ENCODE peak calls at places on chromosomes 13 and 19, in four cellular contexts. One of them, this sample, is unnamed.

GRCh38 chr19:41030651-41031050 is 39.6 kb downstream of the CYP2B6 start:
- DNase-seq in GM23338: peak
- DNase-seq in naive thymus-derived CD4-positive, alpha-beta T cell: no peak
- DNase-seq in ovary: no peak
- DNase-seq in this sample: no peak

GRCh38 chr19:30596268-30596667 is 224.1 kb downstream of the ZNF536 start:
- DNase-seq in GM23338: no peak
- DNase-seq in naive thymus-derived CD4-positive, alpha-beta T cell: no peak
- DNase-seq in ovary: no peak
- DNase-seq in this sample: no peak

GRCh38 chr13:97726664-97727235 is 226.7 kb upstream of the IPO5 start:
- DNase-seq in GM23338: no peak
- DNase-seq in naive thymus-derived CD4-positive, alpha-beta T cell: no peak
- DNase-seq in ovary: no peak
- DNase-seq in this sample: no peak

GRCh38 chr13:43596924-43597598 is 189.7 kb downstream of the ENOX1 start:
- DNase-seq in GM23338: no peak
- DNase-seq in naive thymus-derived CD4-positive, alpha-beta T cell: no peak
- DNase-seq in ovary: no peak
- DNase-seq in this sample: no peak

GRCh38 chr13:101415358-101416174 is 742 bp downstream of the NALCN start:
- DNase-seq in GM23338: peak
- DNase-seq in naive thymus-derived CD4-positive, alpha-beta T cell: no peak
- DNase-seq in ovary: no peak
- DNase-seq in this sample: no peak

GRCh38 chr19:3055741-3056453 is 6.4 kb downstream of the TLE5 start:
- DNase-seq in GM23338: peak
- DNase-seq in naive thymus-derived CD4-positive, alpha-beta T cell: no peak
- DNase-seq in ovary: peak
- DNase-seq in this sample: no peak

GRCh38 chr13:70894258-70894657 is 786.0 kb upstream of the KLHL1 start:
- DNase-seq in GM23338: peak
- DNase-seq in naive thymus-derived CD4-positive, alpha-beta T cell: no peak
- DNase-seq in ovary: no peak
- DNase-seq in this sample: no peak

GRCh38 chr13:19055611-19056010 is 126.0 kb downstream of the TUBA3C start:
- DNase-seq in GM23338: no peak
- DNase-seq in naive thymus-derived CD4-positive, alpha-beta T cell: no peak
- DNase-seq in ovary: no peak
- DNase-seq in this sample: no peak

GRCh38 chr13:113074401-113074800 is 31.2 kb upstream of the F7 start:
- DNase-seq in GM23338: no peak
- DNase-seq in naive thymus-derived CD4-positive, alpha-beta T cell: no peak
- DNase-seq in ovary: no peak
- DNase-seq in this sample: no peak

GRCh38 chr13:39347926-39348901 is 254.8 kb downstream of the LHFPL6 start:
- DNase-seq in GM23338: peak
- DNase-seq in naive thymus-derived CD4-positive, alpha-beta T cell: no peak
- DNase-seq in ovary: no peak
- DNase-seq in this sample: no peak

GRCh38 chr13:41645313-41645712 is 188.0 kb downstream of the RGCC start:
- DNase-seq in GM23338: no peak
- DNase-seq in naive thymus-derived CD4-positive, alpha-beta T cell: no peak
- DNase-seq in ovary: no peak
- DNase-seq in this sample: no peak

GRCh38 chr19:51338563-51339312 is 3.2 kb downstream of the VSIG10L start:
- DNase-seq in GM23338: peak
- DNase-seq in naive thymus-derived CD4-positive, alpha-beta T cell: peak
- DNase-seq in ovary: peak
- DNase-seq in this sample: peak

GRCh38 chr13:87820221-87820620 is 149.1 kb downstream of the SLITRK5 start:
- DNase-seq in GM23338: no peak
- DNase-seq in naive thymus-derived CD4-positive, alpha-beta T cell: no peak
- DNase-seq in ovary: no peak
- DNase-seq in this sample: no peak

GRCh38 chr13:107113387-107113786 is 545.5 kb upstream of the ARGLU1 start:
- DNase-seq in GM23338: no peak
- DNase-seq in naive thymus-derived CD4-positive, alpha-beta T cell: no peak
- DNase-seq in ovary: no peak
- DNase-seq in this sample: no peak

GRCh38 chr13:87903568-87903967 is 232.4 kb downstream of the SLITRK5 start:
- DNase-seq in GM23338: no peak
- DNase-seq in naive thymus-derived CD4-positive, alpha-beta T cell: no peak
- DNase-seq in ovary: no peak
- DNase-seq in this sample: no peak

GRCh38 chr13:89238496-89238895 is 1567.3 kb downstream of the SLITRK5 start:
- DNase-seq in GM23338: no peak
- DNase-seq in naive thymus-derived CD4-positive, alpha-beta T cell: no peak
- DNase-seq in ovary: no peak
- DNase-seq in this sample: no peak

GRCh38 chr13:35789335-35790166 is 313.1 kb upstream of the MAB21L1 start:
- DNase-seq in GM23338: peak
- DNase-seq in naive thymus-derived CD4-positive, alpha-beta T cell: no peak
- DNase-seq in ovary: no peak
- DNase-seq in this sample: no peak

GRCh38 chr19:2372076-2372612 is 12.1 kb downstream of the TMPRSS9 start:
- DNase-seq in GM23338: no peak
- DNase-seq in naive thymus-derived CD4-positive, alpha-beta T cell: no peak
- DNase-seq in ovary: no peak
- DNase-seq in this sample: no peak

GRCh38 chr19:8361921-8362793 is 1.8 kb upstream of the ANGPTL4 start:
- DNase-seq in GM23338: no peak
- DNase-seq in naive thymus-derived CD4-positive, alpha-beta T cell: no peak
- DNase-seq in ovary: peak
- DNase-seq in this sample: no peak

GRCh38 chr19:50486823-50487515 is 10.3 kb upstream of the GARIN5A start:
- DNase-seq in GM23338: peak
- DNase-seq in naive thymus-derived CD4-positive, alpha-beta T cell: no peak
- DNase-seq in ovary: no peak
- DNase-seq in this sample: no peak

GRCh38 chr19:41307090-41307875 is 2.7 kb upstream of the CCDC97 start:
- DNase-seq in GM23338: no peak
- DNase-seq in naive thymus-derived CD4-positive, alpha-beta T cell: no peak
- DNase-seq in ovary: peak
- DNase-seq in this sample: no peak

GRCh38 chr13:28981530-28981929 is 161.4 kb downstream of the MTUS2 start:
- DNase-seq in GM23338: no peak
- DNase-seq in naive thymus-derived CD4-positive, alpha-beta T cell: no peak
- DNase-seq in ovary: no peak
- DNase-seq in this sample: no peak

GRCh38 chr13:101919541-101920306 is 467.2 kb downstream of the ITGBL1 start:
- DNase-seq in GM23338: peak
- DNase-seq in naive thymus-derived CD4-positive, alpha-beta T cell: no peak
- DNase-seq in ovary: no peak
- DNase-seq in this sample: no peak

GRCh38 chr19:41239961-41240574 is 21.0 kb downstream of the AXL start:
- DNase-seq in GM23338: no peak
- DNase-seq in naive thymus-derived CD4-positive, alpha-beta T cell: no peak
- DNase-seq in ovary: no peak
- DNase-seq in this sample: no peak

GRCh38 chr19:55526216-55527196 is 10.4 kb downstream of the SBK2 start:
- DNase-seq in GM23338: peak
- DNase-seq in naive thymus-derived CD4-positive, alpha-beta T cell: no peak
- DNase-seq in ovary: no peak
- DNase-seq in this sample: no peak

GRCh38 chr13:49927755-49928154 is 8.4 kb downstream of the SPRYD7 start:
- DNase-seq in GM23338: no peak
- DNase-seq in naive thymus-derived CD4-positive, alpha-beta T cell: no peak
- DNase-seq in ovary: no peak
- DNase-seq in this sample: no peak

GRCh38 chr13:112113851-112114250 is 46.9 kb downstream of the SOX1 start:
- DNase-seq in GM23338: no peak
- DNase-seq in naive thymus-derived CD4-positive, alpha-beta T cell: no peak
- DNase-seq in ovary: no peak
- DNase-seq in this sample: no peak

GRCh38 chr13:98941536-98941935 is 36.3 kb downstream of the DOCK9 start:
- DNase-seq in GM23338: no peak
- DNase-seq in naive thymus-derived CD4-positive, alpha-beta T cell: no peak
- DNase-seq in ovary: no peak
- DNase-seq in this sample: no peak

GRCh38 chr13:48302920-48303330 is 626 bp upstream of the RB1 start:
- DNase-seq in GM23338: no peak
- DNase-seq in naive thymus-derived CD4-positive, alpha-beta T cell: no peak
- DNase-seq in ovary: no peak
- DNase-seq in this sample: no peak

GRCh38 chr13:99496322-99497142 is 4.7 kb upstream of the TM9SF2 start:
- DNase-seq in GM23338: peak
- DNase-seq in naive thymus-derived CD4-positive, alpha-beta T cell: peak
- DNase-seq in ovary: peak
- DNase-seq in this sample: peak

GRCh38 chr13:82136880-82137279 is 1745.4 kb downstream of the SLITRK1 start:
- DNase-seq in GM23338: no peak
- DNase-seq in naive thymus-derived CD4-positive, alpha-beta T cell: no peak
- DNase-seq in ovary: no peak
- DNase-seq in this sample: no peak

GRCh38 chr13:97191615-97192014 is 30.5 kb upstream of the MBNL2 start:
- DNase-seq in GM23338: no peak
- DNase-seq in naive thymus-derived CD4-positive, alpha-beta T cell: no peak
- DNase-seq in ovary: no peak
- DNase-seq in this sample: no peak

GRCh38 chr13:73089216-73089615 is 30.4 kb downstream of the KLF5 start:
- DNase-seq in GM23338: no peak
- DNase-seq in naive thymus-derived CD4-positive, alpha-beta T cell: no peak
- DNase-seq in ovary: no peak
- DNase-seq in this sample: no peak

GRCh38 chr19:29678484-29679106 is 13.3 kb downstream of the PLEKHF1 start:
- DNase-seq in GM23338: no peak
- DNase-seq in naive thymus-derived CD4-positive, alpha-beta T cell: no peak
- DNase-seq in ovary: no peak
- DNase-seq in this sample: no peak

GRCh38 chr13:48975101-48975925 is at the start of gene FNDC3A:
- DNase-seq in GM23338: peak
- DNase-seq in naive thymus-derived CD4-positive, alpha-beta T cell: peak
- DNase-seq in ovary: peak
- DNase-seq in this sample: no peak

GRCh38 chr19:9132422-9132821 is 5.7 kb upstream of the OR7G3 start:
- DNase-seq in GM23338: no peak
- DNase-seq in naive thymus-derived CD4-positive, alpha-beta T cell: no peak
- DNase-seq in ovary: no peak
- DNase-seq in this sample: no peak

GRCh38 chr19:51024924-51025323 is 1.5 kb downstream of the KLK11 start:
- DNase-seq in GM23338: no peak
- DNase-seq in naive thymus-derived CD4-positive, alpha-beta T cell: no peak
- DNase-seq in ovary: no peak
- DNase-seq in this sample: no peak

GRCh38 chr19:52069653-52070052 is 21.0 kb upstream of the ZNF432 start:
- DNase-seq in GM23338: no peak
- DNase-seq in naive thymus-derived CD4-positive, alpha-beta T cell: no peak
- DNase-seq in ovary: no peak
- DNase-seq in this sample: no peak

GRCh38 chr13:62643007-62643483 is 1227.4 kb upstream of the PCDH20 start:
- DNase-seq in GM23338: no peak
- DNase-seq in naive thymus-derived CD4-positive, alpha-beta T cell: no peak
- DNase-seq in ovary: no peak
- DNase-seq in this sample: no peak

GRCh38 chr13:50990540-50991506 is 81.2 kb downstream of the RNASEH2B start:
- DNase-seq in GM23338: peak
- DNase-seq in naive thymus-derived CD4-positive, alpha-beta T cell: no peak
- DNase-seq in ovary: peak
- DNase-seq in this sample: no peak
- H3K4me3 ChIP-seq in GM23338: peak
- H3K4me3 ChIP-seq in naive thymus-derived CD4-positive, alpha-beta T cell: no peak
- H3K4me3 ChIP-seq in ovary: no peak
- H3K4me3 ChIP-seq in this sample: no peak

DNA sequence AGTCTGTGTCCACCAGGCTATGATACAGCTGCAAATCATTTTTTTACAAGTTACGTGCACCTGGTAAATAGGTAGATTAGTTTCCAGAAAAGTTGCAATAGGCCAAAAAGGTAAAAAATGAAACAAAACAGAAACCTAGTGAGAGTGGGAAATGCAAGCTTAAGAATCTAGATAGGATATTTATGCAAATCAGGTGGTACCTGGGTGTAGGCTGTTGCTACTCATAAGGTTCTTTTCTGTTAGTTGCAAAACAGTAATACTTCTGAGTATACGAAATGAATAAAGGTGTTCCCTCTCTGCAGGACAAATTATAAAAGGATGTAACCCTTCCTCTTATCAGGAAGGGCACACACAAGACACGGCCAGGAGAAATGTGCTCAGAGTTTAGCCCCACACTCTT is 97.9 kb downstream of the UGGT2 start:
- DNase-seq in GM23338: no peak
- DNase-seq in naive thymus-derived CD4-positive, alpha-beta T cell: no peak
- DNase-seq in ovary: no peak
- DNase-seq in this sample: peak
- H3K4me3 ChIP-seq in GM23338: no peak
- H3K4me3 ChIP-seq in naive thymus-derived CD4-positive, alpha-beta T cell: no peak
- H3K4me3 ChIP-seq in ovary: no peak
- H3K4me3 ChIP-seq in this sample: no peak

DNA sequence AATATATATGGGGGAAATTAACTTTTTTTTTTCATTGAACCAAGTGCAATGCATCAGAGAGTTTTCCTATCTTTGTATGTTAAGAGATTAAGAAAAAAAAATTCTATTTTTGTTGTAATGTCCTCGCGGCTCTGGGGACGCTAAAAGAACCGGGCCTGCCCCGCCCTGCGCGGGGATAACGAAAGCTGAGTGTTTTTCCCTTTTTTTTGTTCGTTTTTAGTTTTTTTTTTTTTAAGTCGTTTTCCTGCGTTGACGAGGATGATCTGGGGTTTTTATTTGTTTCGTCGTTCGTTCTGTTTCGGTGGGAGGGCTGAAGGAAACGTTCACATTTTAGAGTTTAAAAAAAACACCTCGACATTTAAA is 5.7 kb downstream of the LYL1 start:
- DNase-seq in GM23338: no peak
- DNase-seq in naive thymus-derived CD4-positive, alpha-beta T cell: no peak
- DNase-seq in ovary: no peak
- DNase-seq in this sample: no peak
- H3K4me3 ChIP-seq in GM23338: peak
- H3K4me3 ChIP-seq in naive thymus-derived CD4-positive, alpha-beta T cell: peak
- H3K4me3 ChIP-seq in ovary: no peak
- H3K4me3 ChIP-seq in this sample: no peak

GRCh38 chr19:38624822-38625221 is 5.8 kb downstream of the EIF3K start:
- DNase-seq in GM23338: no peak
- DNase-seq in naive thymus-derived CD4-positive, alpha-beta T cell: no peak
- DNase-seq in ovary: no peak
- DNase-seq in this sample: no peak
- H3K4me3 ChIP-seq in GM23338: no peak
- H3K4me3 ChIP-seq in naive thymus-derived CD4-positive, alpha-beta T cell: no peak
- H3K4me3 ChIP-seq in ovary: no peak
- H3K4me3 ChIP-seq in this sample: no peak

GRCh38 chr19:15453906-15454305 is 4.2 kb upstream of the WIZ start:
- DNase-seq in GM23338: no peak
- DNase-seq in naive thymus-derived CD4-positive, alpha-beta T cell: no peak
- DNase-seq in ovary: peak
- DNase-seq in this sample: no peak

GRCh38 chr19:15454371-15454800 is 4.6 kb upstream of the WIZ start:
- DNase-seq in GM23338: no peak
- DNase-seq in naive thymus-derived CD4-positive, alpha-beta T cell: no peak
- DNase-seq in ovary: peak
- DNase-seq in this sample: no peak

GRCh38 chr19:15452111-15453047 is 2.6 kb upstream of the WIZ start:
- DNase-seq in GM23338: peak
- DNase-seq in naive thymus-derived CD4-positive, alpha-beta T cell: no peak
- DNase-seq in ovary: peak
- DNase-seq in this sample: no peak

GRCh38 chr19:15450528-15450890 is 753 bp upstream of the WIZ start:
- DNase-seq in GM23338: no peak
- DNase-seq in naive thymus-derived CD4-positive, alpha-beta T cell: no peak
- DNase-seq in ovary: no peak
- DNase-seq in this sample: no peak

GRCh38 chr19:15453091-15453498 is 3.3 kb upstream of the WIZ start:
- DNase-seq in GM23338: peak
- DNase-seq in naive thymus-derived CD4-positive, alpha-beta T cell: no peak
- DNase-seq in ovary: no peak
- DNase-seq in this sample: no peak
- H3K4me3 ChIP-seq in GM23338: peak
- H3K4me3 ChIP-seq in naive thymus-derived CD4-positive, alpha-beta T cell: no peak
- H3K4me3 ChIP-seq in ovary: peak
- H3K4me3 ChIP-seq in this sample: no peak